ENCODE peak calls at places on chromosome 22, in six cellular contexts. N is CD8-positive, alpha-beta memory T cell; E is GM23338; H is brain microvascular endothelial cell; Y is tibial artery; D is H9. S is an unnamed sample.

GRCh38 chr22:17460895-17461294 is 91.6 kb downstream of the CECR2 start:
- DNase-seq in N (no peak), E (no peak), H (no peak), D (no peak), Y (no peak), S (no peak)

GRCh38 chr22:50267591-50268390 is 2.4 kb downstream of the MAPK11 start:
- DNase-seq in H (no peak), N (no peak), Y (peak; percentile 77), D (peak; percentile 69), E (peak; percentile 81), S (peak; percentile 90)

GRCh38 chr22:49667236-49667635 is 160.4 kb downstream of the BRD1 start:
- DNase-seq in N (no peak), H (no peak), E (no peak), Y (peak; percentile 40), D (peak; percentile 20), S (peak; percentile 48)

GRCh38 chr22:35330258-35330861 is 30.7 kb downstream of the TOM1 start:
- DNase-seq in H (peak; percentile 65), D (no peak), Y (peak; percentile 88), E (no peak), N (peak; percentile 59), S (peak; percentile 91)

GRCh38 chr22:35552186-35552842 is 11.7 kb downstream of the RASD2 start:
- DNase-seq in Y (no peak), D (peak; percentile 88), H (no peak), N (peak; percentile 86), E (peak; percentile 86), S (no peak)

GRCh38 chr22:31734512-31734911 is 15.4 kb downstream of the PRR14L start:
- DNase-seq in E (no peak), Y (no peak), D (no peak), H (peak; percentile 68), N (no peak), S (no peak)

GRCh38 chr22:31901388-31902137 is 42.8 kb upstream of the YWHAH start:
- DNase-seq in H (no peak), E (no peak), Y (no peak), D (no peak), N (no peak), S (no peak)

GRCh38 chr22:32080904-32081303 is 37.8 kb downstream of the SLC5A1 start:
- DNase-seq in H (peak; percentile 36), Y (no peak), D (peak; percentile 47), E (peak; percentile 84), N (no peak), S (no peak)

GRCh38 chr22:21940521-21940920 is 12.1 kb downstream of the PPM1F start:
- DNase-seq in E (no peak), D (no peak), Y (no peak), N (no peak), H (no peak), S (no peak)
- H3K27ac ChIP-seq in E (no peak overlapping the region), D (no peak overlapping the region), Y (peak overlapping the region; percentile 89), N (no peak overlapping the region), H (no peak overlapping the region), S (no peak overlapping the region)

GRCh38 chr22:41892721-41893120 is 22.2 kb downstream of the SHISA8 start:
- DNase-seq in E (no peak), D (no peak), H (no peak), Y (no peak), N (no peak), S (no peak)
- H3K27ac ChIP-seq in E (no peak overlapping the region), D (no peak overlapping the region), H (no peak overlapping the region), Y (no peak overlapping the region), N (no peak overlapping the region), S (no peak overlapping the region)

GRCh38 chr22:47899894-47900293 is 1137.4 kb downstream of the TBC1D22A start:
- DNase-seq in E (no peak), D (no peak), H (no peak), N (no peak), Y (no peak), S (no peak)
- H3K27ac ChIP-seq in E (no peak overlapping the region), D (no peak overlapping the region), H (no peak overlapping the region), N (no peak overlapping the region), Y (no peak overlapping the region), S (no peak overlapping the region)

GRCh38 chr22:47308886-47309285 is 546.4 kb downstream of the TBC1D22A start:
- DNase-seq in Y (no peak), N (no peak), H (no peak), E (no peak), D (no peak), S (no peak)
- H3K27ac ChIP-seq in Y (no peak overlapping the region), N (no peak overlapping the region), H (no peak overlapping the region), E (no peak overlapping the region), D (no peak overlapping the region), S (no peak overlapping the region)

GRCh38 chr22:40651057-40651456 is 14.5 kb upstream of the MRTFA start:
- DNase-seq in Y (no peak), N (no peak), H (no peak), D (no peak), E (no peak), S (no peak)

GRCh38 chr22:40654522-40655167 is 18.1 kb upstream of the MRTFA start:
- DNase-seq in E (peak; percentile 39), Y (peak; percentile 88), N (no peak), D (peak; percentile 42), H (peak; percentile 59), S (no peak)

GRCh38 chr22:40653361-40653760 is 16.8 kb upstream of the MRTFA start:
- DNase-seq in N (no peak), H (no peak), Y (no peak), D (no peak), E (no peak), S (no peak)

GRCh38 chr22:40648386-40648785 is 11.9 kb upstream of the MRTFA start:
- DNase-seq in H (no peak), D (no peak), N (no peak), E (no peak), Y (no peak), S (no peak)

DNA sequence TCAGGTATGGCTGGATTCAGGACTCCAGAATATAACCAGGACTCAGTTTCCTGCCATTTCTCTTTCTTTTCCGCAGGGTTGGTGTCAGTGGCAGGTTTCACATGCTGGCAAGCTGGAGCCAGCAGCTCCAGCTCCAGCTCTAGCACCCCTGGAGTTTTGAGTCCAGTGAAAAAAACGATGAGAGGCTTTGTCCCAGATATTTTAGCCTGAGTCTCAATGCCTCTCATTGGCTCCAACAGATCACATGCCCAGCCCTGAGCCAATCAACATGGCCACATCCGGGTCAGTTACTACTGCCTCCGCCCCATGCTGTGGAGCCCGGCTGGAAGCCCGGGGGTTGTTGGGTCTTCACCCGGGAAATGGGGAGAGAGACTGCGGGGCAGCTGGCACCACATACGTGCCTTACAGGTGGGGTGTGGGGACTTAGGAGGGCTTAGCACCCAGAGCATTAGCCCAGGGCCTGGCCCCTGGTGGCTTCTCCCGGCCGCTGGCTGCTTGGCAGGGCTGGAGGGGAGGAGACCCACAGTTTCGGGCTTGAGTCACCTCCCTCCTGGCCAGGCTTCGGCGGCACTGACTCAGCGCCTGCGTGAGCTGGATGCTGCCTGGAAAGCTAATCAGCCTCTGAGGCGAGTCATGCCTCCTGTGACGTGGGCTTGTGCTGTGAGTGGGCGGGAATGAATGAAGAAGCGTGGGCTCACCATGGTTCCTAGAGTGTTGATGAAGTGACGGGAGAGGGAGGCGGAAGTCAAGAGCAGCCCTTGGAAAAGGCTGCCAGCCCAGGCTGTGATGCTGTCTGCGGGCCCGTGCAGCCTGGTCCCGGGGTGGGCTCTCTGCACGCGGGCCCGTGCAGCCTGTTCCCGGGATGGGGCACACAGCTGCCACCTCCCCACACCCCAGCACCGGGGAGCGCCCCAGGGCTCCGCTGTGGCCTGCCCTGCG is 15.3 kb upstream of the MRTFA start:
- DNase-seq in N (peak; percentile 83), D (peak; percentile 86), H (peak; percentile 99), E (peak; percentile 64), Y (peak; percentile 99), S (peak; percentile 98)
- H3K27ac ChIP-seq in N (peak overlapping the region; percentile 68), D (no peak overlapping the region), H (peak overlapping the region; percentile 97), E (no peak overlapping the region), Y (peak overlapping the region; percentile 97), S (no peak overlapping the region)